ENCODE peak calls at places on chromosomes 3 and 15, in seven cellular contexts. P is tibial nerve, X is ovary, U is A549, B is stomach, K is SK-N-SH, C is sigmoid colon. Y is an unnamed sample. For H3K4me1, the result is how much of the 10 kb centered on the place peaks cover.

GRCh38 chr3:44584646-44585501 is at the start of gene ZNF660:
- DNase-seq in P (no peak), X (peak), U (no peak), B (peak), K (peak), C (peak), Y (peak)

GRCh38 chr15:101179341-101180153 is 72.3 kb downstream of the CHSY1 start:
- DNase-seq in P (no peak), X (no peak), U (no peak), B (no peak), K (no peak), C (no peak), Y (peak)

GRCh38 chr15:79432345-79433311 is 492 bp downstream of the MINAR1 start:
- DNase-seq in P (no peak), X (no peak), U (peak), B (no peak), K (peak), C (no peak), Y (no peak)

GRCh38 chr3:115322901-115323300 is 175.8 kb upstream of the ZBTB20 start:
- DNase-seq in P (no peak), X (no peak), U (no peak), B (no peak), K (no peak), C (no peak), Y (no peak)

GRCh38 chr15:51267714-51268105 is 70.7 kb downstream of the CYP19A1 start:
- DNase-seq in P (no peak), X (no peak), U (no peak), B (no peak), K (peak), C (no peak), Y (no peak)

GRCh38 chr3:65466300-65466988 is 572.3 kb downstream of the MAGI1 start:
- DNase-seq in P (no peak), X (no peak), U (no peak), B (no peak), K (no peak), C (no peak), Y (no peak)

GRCh38 chr3:52373676-52374075 is 57.6 kb downstream of the DNAH1 start:
- DNase-seq in P (no peak), X (no peak), U (no peak), B (no peak), K (no peak), C (no peak), Y (no peak)

GRCh38 chr15:90819390-90819789 is 49.0 kb upstream of the FURIN start:
- DNase-seq in P (no peak), X (no peak), U (no peak), B (peak), K (no peak), C (peak), Y (no peak)

GRCh38 chr3:186057594-186057993 is 51.3 kb downstream of the ETV5 start:
- DNase-seq in P (no peak), X (no peak), U (peak), B (no peak), K (no peak), C (no peak), Y (no peak)

GRCh38 chr15:88913017-88913849 is at the start of gene MFGE8:
- DNase-seq in P (peak), X (peak), U (peak), B (peak), K (peak), C (peak), Y (peak)

GRCh38 chr15:20659265-20659664 is 117.7 kb upstream of the GOLGA6L6 start:
- DNase-seq in P (no peak), X (no peak), U (no peak), B (no peak), K (no peak), C (no peak), Y (no peak)

GRCh38 chr3:116140100-116140689 is 305.1 kb downstream of the LSAMP start:
- DNase-seq in P (no peak), X (no peak), U (peak), B (no peak), K (no peak), C (no peak), Y (no peak)

DNA sequence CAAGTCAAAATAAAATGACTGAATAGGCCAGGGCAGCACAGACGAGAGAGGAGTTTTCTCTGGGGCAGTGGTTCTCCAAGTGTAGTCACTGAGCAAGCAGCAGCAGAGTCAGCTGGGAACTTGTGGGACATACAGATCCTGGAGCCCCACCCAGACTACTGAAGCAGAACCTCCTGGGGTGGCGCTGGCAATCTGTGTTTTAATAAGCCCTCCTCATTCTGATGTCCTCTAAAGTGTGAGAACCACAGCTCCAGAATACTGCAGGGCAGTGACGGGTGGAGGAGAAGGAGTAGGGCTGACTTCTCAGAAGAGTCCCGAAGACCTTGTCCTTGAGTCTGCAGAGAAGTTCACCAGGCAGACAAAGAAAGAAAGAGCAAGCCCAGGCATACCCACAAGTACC is 251.3 kb upstream of the HES1 start:
- DNase-seq in P (no peak), X (no peak), U (no peak), B (peak), K (no peak), C (peak), Y (peak)
- TF ChIP-seq EP300 in P (no peak), X (no peak), U (no peak), B (no peak), K (no peak), C (no peak), Y (no peak)

DNA sequence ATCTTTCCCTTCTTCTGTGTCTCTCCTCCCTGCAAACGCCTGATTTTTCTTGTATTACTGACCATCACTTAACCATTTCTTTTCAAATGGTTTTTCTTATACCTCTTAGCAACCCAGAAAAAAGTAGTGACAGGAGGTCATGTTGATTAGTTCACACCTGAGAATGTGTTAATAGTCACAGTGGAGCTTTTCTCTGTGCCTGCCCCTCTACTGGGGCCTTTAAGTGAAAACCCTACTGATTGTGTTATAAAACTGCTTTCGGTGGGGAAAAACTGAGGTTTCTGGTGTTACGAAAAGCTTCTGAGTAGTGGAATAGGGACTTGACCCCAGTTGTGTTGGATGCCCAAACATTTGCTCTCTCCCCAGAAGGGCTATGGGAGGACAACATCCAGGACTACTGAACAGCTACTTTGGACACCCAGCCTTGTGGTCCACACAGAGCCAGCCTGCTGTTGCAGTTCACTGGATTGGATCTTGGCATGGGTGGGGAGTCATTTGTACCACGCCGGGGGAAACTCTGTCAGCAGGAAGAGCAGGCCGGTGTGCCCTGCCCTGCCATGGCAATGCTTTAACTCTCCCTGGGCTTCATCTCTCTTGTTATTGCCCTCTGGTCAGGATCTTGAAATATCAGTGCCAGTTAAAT is 10.3 kb downstream of the GPR87 start:
- DNase-seq in P (no peak), X (no peak), U (no peak), B (no peak), K (no peak), C (no peak), Y (no peak)
- H3K4me1 ChIP-seq in P (under half), X (under half), U (under half), B (under half), K (under half), C (under half), Y (under half)

GRCh38 chr15:41838400-41838897 is at the start of gene PLA2G4B:
- DNase-seq in P (no peak), X (no peak), U (no peak), B (peak), K (no peak), C (no peak), Y (peak)
- TF ChIP-seq EP300 in P (no peak), X (no peak), U (no peak), B (no peak), K (no peak), C (no peak), Y (no peak)

DNA sequence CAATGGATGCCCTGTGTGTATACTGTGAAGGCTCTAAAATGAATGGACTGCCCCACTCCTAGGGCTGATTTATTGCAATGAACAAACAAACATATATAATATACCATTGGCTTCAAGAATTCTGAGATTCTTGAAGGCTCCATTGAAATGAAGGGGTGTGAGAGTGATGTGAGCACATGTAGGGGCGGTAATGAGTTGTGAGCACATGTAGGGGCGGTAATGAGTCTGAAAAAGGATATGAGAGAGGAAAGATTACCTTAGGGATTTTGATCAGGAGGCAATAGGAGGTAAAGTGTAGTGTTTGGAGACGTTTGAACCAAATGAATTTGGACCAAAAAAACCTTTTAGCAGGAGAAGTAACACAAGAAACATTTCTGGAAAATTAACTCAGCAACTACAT is 3.7 kb downstream of the FAM162A start:
- DNase-seq in P (no peak), X (no peak), U (no peak), B (no peak), K (no peak), C (no peak), Y (no peak)
- H3K4me1 ChIP-seq in P (under half), X (under half), U (under half), B (under half), K (under half), C (under half), Y (under half)

Y was measured in suprapubic skin.